ENCODE peak calls at places on chromosome 22, in eight cellular contexts. One of them, this sample, is unnamed.

GRCh38 chr22:28799834-28800307 is 498 bp downstream of the XBP1 start:
- DNase-seq in posterior vena cava: peak; percentile 89
- DNase-seq in NCI-H1105 treated with DMSO at 0.1 percent for 48 hours: peak; percentile 37
- DNase-seq in right cardiac atrium: peak; percentile 92
- DNase-seq in left ventricle myocardium inferior: peak; percentile 80
- DNase-seq in neural progenitor cell: peak; percentile 76
- DNase-seq in activated T-cell treated with anti-CD3 and anti-CD28 coated beads for 48 hours: no peak
- DNase-seq in brain microvascular endothelial cell: peak; percentile 24
- DNase-seq in this sample: no peak

GRCh38 chr22:36395922-36396321 is 8.2 kb upstream of the MYH9 start:
- DNase-seq in posterior vena cava: no peak
- DNase-seq in NCI-H1105 treated with DMSO at 0.1 percent for 48 hours: no peak
- DNase-seq in right cardiac atrium: no peak
- DNase-seq in left ventricle myocardium inferior: no peak
- DNase-seq in neural progenitor cell: no peak
- DNase-seq in activated T-cell treated with anti-CD3 and anti-CD28 coated beads for 48 hours: no peak
- DNase-seq in brain microvascular endothelial cell: peak; percentile 73
- DNase-seq in this sample: no peak

GRCh38 chr22:48089601-48090331 is 1327.3 kb downstream of the TBC1D22A start:
- DNase-seq in posterior vena cava: peak; percentile 90
- DNase-seq in NCI-H1105 treated with DMSO at 0.1 percent for 48 hours: no peak
- DNase-seq in right cardiac atrium: peak; percentile 72
- DNase-seq in left ventricle myocardium inferior: peak; percentile 44
- DNase-seq in neural progenitor cell: no peak
- DNase-seq in activated T-cell treated with anti-CD3 and anti-CD28 coated beads for 48 hours: no peak
- DNase-seq in brain microvascular endothelial cell: peak; percentile 5
- DNase-seq in this sample: peak; percentile 10

GRCh38 chr22:25448435-25449051 is 115.9 kb upstream of the GRK3 start:
- DNase-seq in posterior vena cava: no peak
- DNase-seq in NCI-H1105 treated with DMSO at 0.1 percent for 48 hours: no peak
- DNase-seq in right cardiac atrium: no peak
- DNase-seq in left ventricle myocardium inferior: no peak
- DNase-seq in neural progenitor cell: peak; percentile 28
- DNase-seq in activated T-cell treated with anti-CD3 and anti-CD28 coated beads for 48 hours: no peak
- DNase-seq in brain microvascular endothelial cell: peak; percentile 13
- DNase-seq in this sample: no peak

GRCh38 chr22:49448546-49448945 is 379.1 kb downstream of the BRD1 start:
- DNase-seq in posterior vena cava: no peak
- DNase-seq in NCI-H1105 treated with DMSO at 0.1 percent for 48 hours: no peak
- DNase-seq in right cardiac atrium: no peak
- DNase-seq in left ventricle myocardium inferior: no peak
- DNase-seq in neural progenitor cell: no peak
- DNase-seq in activated T-cell treated with anti-CD3 and anti-CD28 coated beads for 48 hours: no peak
- DNase-seq in brain microvascular endothelial cell: no peak
- DNase-seq in this sample: no peak

GRCh38 chr22:41982886-41983285 is 13.6 kb downstream of the SEPTIN3 start:
- DNase-seq in posterior vena cava: peak; percentile 32
- DNase-seq in NCI-H1105 treated with DMSO at 0.1 percent for 48 hours: no peak
- DNase-seq in right cardiac atrium: no peak
- DNase-seq in left ventricle myocardium inferior: no peak
- DNase-seq in neural progenitor cell: no peak
- DNase-seq in activated T-cell treated with anti-CD3 and anti-CD28 coated beads for 48 hours: no peak
- DNase-seq in brain microvascular endothelial cell: no peak
- DNase-seq in this sample: no peak

GRCh38 chr22:37273126-37273845 is 9.0 kb upstream of the CYTH4 start:
- DNase-seq in posterior vena cava: peak; percentile 67
- DNase-seq in NCI-H1105 treated with DMSO at 0.1 percent for 48 hours: no peak
- DNase-seq in right cardiac atrium: no peak
- DNase-seq in left ventricle myocardium inferior: no peak
- DNase-seq in neural progenitor cell: no peak
- DNase-seq in activated T-cell treated with anti-CD3 and anti-CD28 coated beads for 48 hours: peak; percentile 33
- DNase-seq in brain microvascular endothelial cell: peak; percentile 74
- DNase-seq in this sample: no peak

GRCh38 chr22:48414662-48415061 is 1413.0 kb downstream of the BRD1 start:
- DNase-seq in posterior vena cava: no peak
- DNase-seq in NCI-H1105 treated with DMSO at 0.1 percent for 48 hours: no peak
- DNase-seq in right cardiac atrium: no peak
- DNase-seq in left ventricle myocardium inferior: no peak
- DNase-seq in neural progenitor cell: no peak
- DNase-seq in activated T-cell treated with anti-CD3 and anti-CD28 coated beads for 48 hours: no peak
- DNase-seq in brain microvascular endothelial cell: no peak
- DNase-seq in this sample: no peak

GRCh38 chr22:30650508-30651116 is 15.0 kb downstream of the SLC35E4 start:
- DNase-seq in posterior vena cava: no peak
- DNase-seq in NCI-H1105 treated with DMSO at 0.1 percent for 48 hours: no peak
- DNase-seq in right cardiac atrium: no peak
- DNase-seq in left ventricle myocardium inferior: no peak
- DNase-seq in neural progenitor cell: no peak
- DNase-seq in activated T-cell treated with anti-CD3 and anti-CD28 coated beads for 48 hours: no peak
- DNase-seq in brain microvascular endothelial cell: no peak
- DNase-seq in this sample: peak; percentile 12

GRCh38 chr22:44338906-44339305 is 26.2 kb upstream of the SHISAL1 start:
- DNase-seq in posterior vena cava: no peak
- DNase-seq in NCI-H1105 treated with DMSO at 0.1 percent for 48 hours: no peak
- DNase-seq in right cardiac atrium: peak; percentile 23
- DNase-seq in left ventricle myocardium inferior: no peak
- DNase-seq in neural progenitor cell: no peak
- DNase-seq in activated T-cell treated with anti-CD3 and anti-CD28 coated beads for 48 hours: no peak
- DNase-seq in brain microvascular endothelial cell: no peak
- DNase-seq in this sample: no peak

GRCh38 chr22:30922151-30922611 is 46.4 kb downstream of the MORC2 start:
- DNase-seq in posterior vena cava: peak; percentile 93
- DNase-seq in NCI-H1105 treated with DMSO at 0.1 percent for 48 hours: peak; percentile 68
- DNase-seq in right cardiac atrium: peak; percentile 89
- DNase-seq in left ventricle myocardium inferior: peak; percentile 69
- DNase-seq in neural progenitor cell: peak; percentile 25
- DNase-seq in activated T-cell treated with anti-CD3 and anti-CD28 coated beads for 48 hours: peak; percentile 78
- DNase-seq in brain microvascular endothelial cell: peak; percentile 11
- DNase-seq in this sample: no peak